ENCODE peak calls at places on chromosomes 12 and 14, in seven cellular contexts. U, O, E, L, H, Z and G are unnamed samples.

GRCh38 chr12:100721193-100721592 is 73.4 kb upstream of the ANO4 start:
- DNase-seq in O (no peak), H (no peak), Z (no peak), U (no peak), L (no peak), E (no peak), G (no peak)

GRCh38 chr12:121124402-121125109 is 8.1 kb upstream of the P2RX7 start:
- DNase-seq in U (no peak), O (no peak), Z (peak; percentile 91), E (no peak), H (peak; percentile 79), L (peak; percentile 100), G (no peak)

GRCh38 chr14:92676031-92676430 is 72.4 kb downstream of the LGMN start:
- DNase-seq in Z (no peak), O (peak; percentile 29), L (no peak), E (no peak), H (no peak), U (no peak), G (peak; percentile 85)

GRCh38 chr12:130831246-130831645 is 7.8 kb downstream of the STX2 start:
- DNase-seq in H (no peak), E (no peak), U (no peak), O (no peak), L (no peak), Z (no peak), G (no peak)

GRCh38 chr12:48199784-48200198 is 3.3 kb downstream of the OR10AD1 start:
- DNase-seq in L (no peak), U (no peak), H (peak; percentile 31), O (no peak), E (no peak), Z (peak; percentile 68), G (no peak)

GRCh38 chr14:64095620-64096019 is 198.6 kb downstream of the ESR2 start:
- DNase-seq in Z (peak; percentile 52), L (no peak), U (no peak), E (no peak), O (no peak), H (no peak), G (no peak)

GRCh38 chr12:87196329-87196728 is 832.9 kb downstream of the C12orf50 start:
- DNase-seq in O (no peak), H (peak; percentile 1), E (no peak), L (no peak), U (no peak), Z (peak; percentile 5), G (no peak)

GRCh38 chr12:107107381-107107780 is 14.0 kb upstream of the CRY1 start:
- DNase-seq in E (no peak), U (no peak), Z (no peak), H (no peak), L (no peak), O (no peak), G (no peak)

GRCh38 chr14:94561656-94562010 is 391 bp downstream of the SERPINA4 start:
- DNase-seq in H (no peak), Z (no peak), E (no peak), L (no peak), O (no peak), U (no peak), G (no peak)

GRCh38 chr12:123344086-123344485 is 20.6 kb downstream of the SBNO1 start:
- DNase-seq in H (no peak), E (no peak), Z (no peak), O (no peak), U (no peak), L (no peak), G (no peak)

GRCh38 chr12:76876696-76877229 is 2.1 kb downstream of the CSRP2 start:
- DNase-seq in E (no peak), U (no peak), Z (no peak), H (no peak), O (no peak), L (no peak), G (no peak)
- TF ChIP-seq CTCF in E (no peak), U (no peak), Z (no peak), H (no peak), O (no peak), L (no peak), G (no peak)

GRCh38 chr14:73662439-73663056 is 17.8 kb downstream of the DNAL1 start:
- DNase-seq in H (peak; percentile 95), O (no peak), Z (peak; percentile 94), L (peak; percentile 58), E (no peak), U (no peak), G (no peak)
- TF ChIP-seq CTCF in H (peak; percentile 80), O (no peak), Z (peak; percentile 75), L (peak; percentile 59), E (no peak), U (no peak), G (no peak)

GRCh38 chr12:41932470-41932991 is 212.1 kb downstream of the GXYLT1 start:
- DNase-seq in U (peak; percentile 59), Z (no peak), L (no peak), H (peak; percentile 4), E (peak; percentile 42), O (peak; percentile 28), G (peak; percentile 78)
- TF ChIP-seq CTCF in U (no peak), Z (no peak), L (peak; percentile 9), H (no peak), E (no peak), O (no peak), G (no peak)

GRCh38 chr12:117594481-117594880 is 233.1 kb upstream of the NOS1 start:
- DNase-seq in L (no peak), E (no peak), Z (no peak), H (no peak), U (no peak), O (no peak), G (no peak)

GRCh38 chr12:117595751-117596150 is 234.3 kb upstream of the NOS1 start:
- DNase-seq in Z (no peak), O (no peak), E (no peak), H (no peak), U (no peak), L (no peak), G (no peak)

GRCh38 chr12:117590386-117590785 is 229.0 kb upstream of the NOS1 start:
- DNase-seq in E (no peak), H (no peak), U (no peak), O (no peak), Z (no peak), L (no peak), G (no peak)

GRCh38 chr12:117587646-117588287 is 226.3 kb upstream of the NOS1 start:
- DNase-seq in Z (no peak), U (peak; percentile 78), H (no peak), E (peak; percentile 68), O (peak; percentile 48), L (no peak), G (no peak)

GRCh38 chr12:117590999-117591398 is 229.6 kb upstream of the NOS1 start:
- DNase-seq in U (no peak), L (no peak), H (no peak), Z (no peak), O (no peak), E (no peak), G (no peak)
- TF ChIP-seq CTCF in U (no peak), L (peak; percentile 9), H (no peak), Z (no peak), O (no peak), E (no peak), G (no peak)

DNA sequence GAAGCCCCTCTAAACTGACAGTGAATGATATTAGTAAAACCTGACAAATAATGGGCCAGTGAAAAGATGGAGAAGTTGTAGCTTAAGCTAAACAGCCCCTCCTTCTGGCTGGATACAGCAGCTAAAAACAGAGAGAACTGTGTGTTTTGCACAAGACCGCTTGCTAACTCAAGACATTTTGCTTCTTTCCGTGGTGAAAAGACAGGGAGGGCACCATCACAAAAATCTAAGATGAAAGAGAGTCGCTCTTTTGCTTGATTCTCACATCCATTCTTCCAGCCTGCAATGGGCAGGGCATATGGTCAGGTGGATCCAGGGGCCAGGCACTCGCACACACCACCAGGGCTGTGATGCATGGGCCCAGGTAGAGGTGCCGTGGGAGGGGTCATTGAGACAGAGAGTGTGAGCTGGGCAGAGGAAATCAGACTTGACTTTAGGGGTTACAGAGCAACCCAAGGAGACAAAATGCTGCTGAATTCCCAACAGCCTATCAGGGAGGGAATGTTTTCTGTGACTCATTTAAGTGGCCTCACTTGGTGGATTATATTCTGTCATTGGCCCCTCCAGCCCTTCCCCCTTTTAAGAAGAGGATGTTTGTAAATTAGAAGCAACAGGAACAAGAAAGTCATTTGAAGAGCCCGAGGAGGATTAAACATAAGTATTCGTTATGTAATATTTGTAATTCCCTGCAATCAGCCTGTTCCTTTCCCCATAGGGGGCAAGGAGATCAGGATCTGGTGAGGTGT is 12.2 kb downstream of the EMP1 start:
- DNase-seq in L (no peak), H (no peak), Z (peak; percentile 53), E (no peak), U (no peak), O (no peak), G (no peak)
- TF ChIP-seq CTCF in L (peak; percentile 72), H (peak; percentile 46), Z (peak; percentile 61), E (peak; percentile 23), U (peak; percentile 45), O (peak; percentile 38), G (peak; percentile 74)

GRCh38 chr14:23051482-23051881 is 5.8 kb downstream of the CDH24 start:
- DNase-seq in U (no peak), Z (no peak), L (no peak), E (no peak), O (no peak), H (no peak), G (no peak)

GRCh38 chr14:23052671-23053070 is 4.6 kb downstream of the CDH24 start:
- DNase-seq in L (no peak), H (no peak), O (no peak), U (no peak), Z (no peak), E (no peak), G (no peak)

GRCh38 chr14:23053426-23053825 is 3.9 kb downstream of the CDH24 start:
- DNase-seq in E (no peak), U (no peak), O (no peak), H (no peak), L (no peak), Z (no peak), G (no peak)

GRCh38 chr14:23054000-23054811 is 3.1 kb downstream of the CDH24 start:
- DNase-seq in E (peak; percentile 67), H (no peak), Z (no peak), L (no peak), O (no peak), U (peak; percentile 59), G (no peak)

DNA sequence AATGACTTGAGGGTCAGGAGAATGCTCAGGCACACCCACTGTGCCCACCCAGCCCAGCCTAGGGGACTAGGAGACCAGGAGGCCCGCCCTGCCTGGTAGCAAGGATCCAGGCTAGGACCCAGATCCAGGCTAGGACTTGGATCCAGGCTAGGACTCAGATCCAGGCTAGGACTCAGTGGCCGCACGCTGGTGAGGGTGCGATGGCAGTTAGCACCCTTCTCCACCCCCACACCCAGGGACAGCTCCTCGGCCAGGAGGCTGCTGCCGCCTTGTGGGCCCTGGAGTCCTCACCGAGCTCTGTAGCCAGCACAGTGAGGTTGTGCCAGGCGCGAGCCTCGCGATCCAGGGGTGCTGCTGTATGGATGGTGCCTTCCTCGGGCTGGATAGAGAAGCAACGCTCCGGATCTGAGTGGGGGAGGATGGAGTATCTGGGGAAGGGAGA is 5.1 kb downstream of the CDH24 start:
- DNase-seq in U (peak; percentile 35), O (no peak), E (no peak), Z (no peak), H (no peak), L (no peak), G (no peak)
- TF ChIP-seq CTCF in U (peak; percentile 10), O (no peak), E (no peak), Z (peak; percentile 3), H (peak; percentile 13), L (peak; percentile 37), G (no peak)